ENCODE peak calls at places on chromosome 5, in eight cellular contexts. One of them, this sample, is unnamed.

GRCh38 chr5:13567819-13568218 is 376.7 kb downstream of the DNAH5 start:
- DNase-seq in left lung: no peak
- DNase-seq in NCI-H226: peak
- DNase-seq in glomerular endothelial cell: no peak
- DNase-seq in GM13977: no peak
- DNase-seq in neural progenitor cell: no peak
- DNase-seq in endothelial cell: no peak
- DNase-seq in GM03348: peak
- DNase-seq in this sample: peak

GRCh38 chr5:55564716-55565115 is 30.0 kb upstream of the PLPP1 start:
- DNase-seq in left lung: no peak
- DNase-seq in NCI-H226: no peak
- DNase-seq in glomerular endothelial cell: no peak
- DNase-seq in GM13977: no peak
- DNase-seq in neural progenitor cell: no peak
- DNase-seq in endothelial cell: no peak
- DNase-seq in GM03348: no peak
- DNase-seq in this sample: no peak

GRCh38 chr5:168057905-168058304 is 233.5 kb upstream of the WWC1 start:
- DNase-seq in left lung: no peak
- DNase-seq in NCI-H226: no peak
- DNase-seq in glomerular endothelial cell: no peak
- DNase-seq in GM13977: no peak
- DNase-seq in neural progenitor cell: peak
- DNase-seq in endothelial cell: no peak
- DNase-seq in GM03348: no peak
- DNase-seq in this sample: no peak

GRCh38 chr5:167332291-167332690 is 959.2 kb upstream of the WWC1 start:
- DNase-seq in left lung: no peak
- DNase-seq in NCI-H226: no peak
- DNase-seq in glomerular endothelial cell: no peak
- DNase-seq in GM13977: no peak
- DNase-seq in neural progenitor cell: peak
- DNase-seq in endothelial cell: no peak
- DNase-seq in GM03348: no peak
- DNase-seq in this sample: no peak

GRCh38 chr5:153352685-153353219 is 137.7 kb upstream of the GRIA1 start:
- DNase-seq in left lung: no peak
- DNase-seq in NCI-H226: peak
- DNase-seq in glomerular endothelial cell: no peak
- DNase-seq in GM13977: no peak
- DNase-seq in neural progenitor cell: no peak
- DNase-seq in endothelial cell: no peak
- DNase-seq in GM03348: no peak
- DNase-seq in this sample: no peak

GRCh38 chr5:56026863-56027300 is 32.1 kb upstream of the IL6ST start:
- DNase-seq in left lung: no peak
- DNase-seq in NCI-H226: peak
- DNase-seq in glomerular endothelial cell: no peak
- DNase-seq in GM13977: peak
- DNase-seq in neural progenitor cell: no peak
- DNase-seq in endothelial cell: no peak
- DNase-seq in GM03348: peak
- DNase-seq in this sample: peak

GRCh38 chr5:16936150-16937022 is at the start of gene MYO10:
- DNase-seq in left lung: peak
- DNase-seq in NCI-H226: peak
- DNase-seq in glomerular endothelial cell: no peak
- DNase-seq in GM13977: peak
- DNase-seq in neural progenitor cell: peak
- DNase-seq in endothelial cell: peak
- DNase-seq in GM03348: peak
- DNase-seq in this sample: peak

GRCh38 chr5:150542933-150543445 is 35.1 kb downstream of the NDST1 start:
- DNase-seq in left lung: no peak
- DNase-seq in NCI-H226: no peak
- DNase-seq in glomerular endothelial cell: no peak
- DNase-seq in GM13977: no peak
- DNase-seq in neural progenitor cell: no peak
- DNase-seq in endothelial cell: no peak
- DNase-seq in GM03348: no peak
- DNase-seq in this sample: no peak

GRCh38 chr5:9927106-9927505 is 297.0 kb upstream of the TAS2R1 start:
- DNase-seq in left lung: no peak
- DNase-seq in NCI-H226: peak
- DNase-seq in glomerular endothelial cell: no peak
- DNase-seq in GM13977: no peak
- DNase-seq in neural progenitor cell: peak
- DNase-seq in endothelial cell: no peak
- DNase-seq in GM03348: peak
- DNase-seq in this sample: peak

GRCh38 chr5:78726556-78726955 is 78.0 kb upstream of the LHFPL2 start:
- DNase-seq in left lung: no peak
- DNase-seq in NCI-H226: no peak
- DNase-seq in glomerular endothelial cell: no peak
- DNase-seq in GM13977: no peak
- DNase-seq in neural progenitor cell: no peak
- DNase-seq in endothelial cell: no peak
- DNase-seq in GM03348: no peak
- DNase-seq in this sample: no peak

GRCh38 chr5:150801117-150801927 is 22.8 kb downstream of the SMIM3 start:
- DNase-seq in left lung: no peak
- DNase-seq in NCI-H226: peak
- DNase-seq in glomerular endothelial cell: peak
- DNase-seq in GM13977: peak
- DNase-seq in neural progenitor cell: peak
- DNase-seq in endothelial cell: peak
- DNase-seq in GM03348: peak
- DNase-seq in this sample: peak

GRCh38 chr5:138654281-138654867 is 79.2 kb upstream of the HSPA9 start:
- DNase-seq in left lung: no peak
- DNase-seq in NCI-H226: peak
- DNase-seq in glomerular endothelial cell: no peak
- DNase-seq in GM13977: peak
- DNase-seq in neural progenitor cell: no peak
- DNase-seq in endothelial cell: no peak
- DNase-seq in GM03348: no peak
- DNase-seq in this sample: no peak

GRCh38 chr5:116521173-116521872 is 53.3 kb downstream of the SEMA6A start:
- DNase-seq in left lung: no peak
- DNase-seq in NCI-H226: no peak
- DNase-seq in glomerular endothelial cell: no peak
- DNase-seq in GM13977: no peak
- DNase-seq in neural progenitor cell: no peak
- DNase-seq in endothelial cell: no peak
- DNase-seq in GM03348: no peak
- DNase-seq in this sample: no peak

GRCh38 chr5:81517462-81517861 is 123.5 kb upstream of the ACOT12 start:
- DNase-seq in left lung: no peak
- DNase-seq in NCI-H226: no peak
- DNase-seq in glomerular endothelial cell: no peak
- DNase-seq in GM13977: no peak
- DNase-seq in neural progenitor cell: no peak
- DNase-seq in endothelial cell: no peak
- DNase-seq in GM03348: no peak
- DNase-seq in this sample: no peak

GRCh38 chr5:159341914-159342313 is 11.6 kb upstream of the IL12B start:
- DNase-seq in left lung: peak
- DNase-seq in NCI-H226: peak
- DNase-seq in glomerular endothelial cell: no peak
- DNase-seq in GM13977: no peak
- DNase-seq in neural progenitor cell: no peak
- DNase-seq in endothelial cell: no peak
- DNase-seq in GM03348: peak
- DNase-seq in this sample: peak

GRCh38 chr5:13359326-13359725 is 585.2 kb downstream of the DNAH5 start:
- DNase-seq in left lung: no peak
- DNase-seq in NCI-H226: no peak
- DNase-seq in glomerular endothelial cell: no peak
- DNase-seq in GM13977: no peak
- DNase-seq in neural progenitor cell: no peak
- DNase-seq in endothelial cell: no peak
- DNase-seq in GM03348: no peak
- DNase-seq in this sample: no peak

GRCh38 chr5:177443144-177443983 is 3.2 kb upstream of the PRR7 start:
- DNase-seq in left lung: no peak
- DNase-seq in NCI-H226: no peak
- DNase-seq in glomerular endothelial cell: no peak
- DNase-seq in GM13977: no peak
- DNase-seq in neural progenitor cell: no peak
- DNase-seq in endothelial cell: no peak
- DNase-seq in GM03348: no peak
- DNase-seq in this sample: no peak